ENCODE peak calls at places on chromosomes 4 and X, in five cellular contexts. One of them, this sample, is unnamed.

GRCh38 chr4:80781436-80781835 is 249.1 kb upstream of the BMP3 start:
- DNase-seq in HepG2: no peak
- DNase-seq in GM12878: no peak
- DNase-seq in K562: no peak
- DNase-seq in H1: no peak
- DNase-seq in this sample: no peak

GRCh38 chrX:11265352-11265751 is 27.9 kb upstream of the AMELX start:
- DNase-seq in K562: no peak
- DNase-seq in HepG2: no peak
- DNase-seq in GM12878: no peak
- DNase-seq in H1: no peak
- DNase-seq in this sample: no peak

GRCh38 chr4:128163177-128164117 is 102.3 kb downstream of the LARP1B start:
- DNase-seq in GM12878: no peak
- DNase-seq in HepG2: peak; percentile 66
- DNase-seq in K562: no peak
- DNase-seq in H1: no peak
- DNase-seq in this sample: peak; percentile 74

GRCh38 chr4:139511320-139511719 is 44.7 kb downstream of the SETD7 start:
- DNase-seq in HepG2: no peak
- DNase-seq in K562: no peak
- DNase-seq in H1: no peak
- DNase-seq in GM12878: no peak
- DNase-seq in this sample: no peak

GRCh38 chr4:121256887-121257426 is 92.8 kb upstream of the TNIP3 start:
- DNase-seq in H1: no peak
- DNase-seq in GM12878: no peak
- DNase-seq in HepG2: no peak
- DNase-seq in K562: no peak
- DNase-seq in this sample: no peak

GRCh38 chrX:146396409-146396808 is 413.2 kb upstream of the CXorf51B start:
- DNase-seq in K562: no peak
- DNase-seq in H1: no peak
- DNase-seq in HepG2: no peak
- DNase-seq in GM12878: no peak
- DNase-seq in this sample: peak; percentile 13

GRCh38 chr4:156642161-156642560 is 329.4 kb downstream of the PDGFC start:
- DNase-seq in GM12878: no peak
- DNase-seq in K562: no peak
- DNase-seq in HepG2: no peak
- DNase-seq in H1: no peak
- DNase-seq in this sample: no peak

GRCh38 chr4:119894650-119895208 is 171.9 kb downstream of the MAD2L1 start:
- DNase-seq in GM12878: no peak
- DNase-seq in K562: no peak
- DNase-seq in H1: no peak
- DNase-seq in HepG2: no peak
- DNase-seq in this sample: no peak

GRCh38 chr4:136412708-136413107 is 1119.6 kb downstream of the PCDH18 start:
- DNase-seq in HepG2: no peak
- DNase-seq in K562: no peak
- DNase-seq in H1: no peak
- DNase-seq in GM12878: no peak
- DNase-seq in this sample: no peak

GRCh38 chr4:183505556-183506388 is 914 bp downstream of the ING2 start:
- DNase-seq in HepG2: peak; percentile 82
- DNase-seq in K562: peak; percentile 77
- DNase-seq in GM12878: peak; percentile 42
- DNase-seq in H1: peak; percentile 66
- DNase-seq in this sample: peak; percentile 96

GRCh38 chrX:118373538-118373937 is 27.6 kb downstream of the WDR44 start:
- DNase-seq in H1: no peak
- DNase-seq in K562: no peak
- DNase-seq in GM12878: no peak
- DNase-seq in HepG2: peak; percentile 30
- DNase-seq in this sample: no peak

GRCh38 chrX:153828308-153828707 is 2.0 kb downstream of the PDZD4 start:
- DNase-seq in GM12878: no peak
- DNase-seq in HepG2: no peak
- DNase-seq in K562: no peak
- DNase-seq in H1: no peak
- DNase-seq in this sample: no peak

GRCh38 chrX:153829549-153829798 is 870 bp downstream of the PDZD4 start:
- DNase-seq in H1: no peak
- DNase-seq in K562: no peak
- DNase-seq in GM12878: no peak
- DNase-seq in HepG2: no peak
- DNase-seq in this sample: no peak

GRCh38 chrX:153829799-153830631 is at the start of gene PDZD4:
- DNase-seq in K562: peak; percentile 78
- DNase-seq in H1: no peak
- DNase-seq in HepG2: no peak
- DNase-seq in GM12878: no peak
- DNase-seq in this sample: peak; percentile 53

GRCh38 chrX:153827903-153828302 is 2.4 kb downstream of the PDZD4 start:
- DNase-seq in HepG2: no peak
- DNase-seq in H1: no peak
- DNase-seq in K562: no peak
- DNase-seq in GM12878: no peak
- DNase-seq in this sample: no peak

GRCh38 chrX:153828723-153829548 is 1.4 kb downstream of the PDZD4 start:
- DNase-seq in K562: no peak
- DNase-seq in HepG2: peak; percentile 2
- DNase-seq in GM12878: no peak
- DNase-seq in H1: no peak
- DNase-seq in this sample: peak; percentile 74
- TF ChIP-seq EZH2 in K562: no peak
- TF ChIP-seq EZH2 in HepG2: no peak
- TF ChIP-seq EZH2 in GM12878: no peak
- TF ChIP-seq EZH2 in H1: no peak
- TF ChIP-seq EZH2 in this sample: no peak

GRCh38 chr4:67931256-67931655 is 32.0 kb downstream of the TMPRSS11A start:
- DNase-seq in H1: no peak
- DNase-seq in GM12878: no peak
- DNase-seq in HepG2: no peak
- DNase-seq in K562: no peak
- DNase-seq in this sample: no peak

GRCh38 chr4:67935888-67936287 is 27.4 kb downstream of the TMPRSS11A start:
- DNase-seq in H1: no peak
- DNase-seq in HepG2: no peak
- DNase-seq in GM12878: no peak
- DNase-seq in K562: no peak
- DNase-seq in this sample: no peak

GRCh38 chr4:67933755-67934154 is 29.5 kb downstream of the TMPRSS11A start:
- DNase-seq in HepG2: no peak
- DNase-seq in K562: no peak
- DNase-seq in H1: no peak
- DNase-seq in GM12878: no peak
- DNase-seq in this sample: no peak

GRCh38 chr4:67933038-67933437 is 30.3 kb downstream of the TMPRSS11A start:
- DNase-seq in K562: no peak
- DNase-seq in HepG2: no peak
- DNase-seq in GM12878: no peak
- DNase-seq in H1: no peak
- DNase-seq in this sample: no peak

DNA sequence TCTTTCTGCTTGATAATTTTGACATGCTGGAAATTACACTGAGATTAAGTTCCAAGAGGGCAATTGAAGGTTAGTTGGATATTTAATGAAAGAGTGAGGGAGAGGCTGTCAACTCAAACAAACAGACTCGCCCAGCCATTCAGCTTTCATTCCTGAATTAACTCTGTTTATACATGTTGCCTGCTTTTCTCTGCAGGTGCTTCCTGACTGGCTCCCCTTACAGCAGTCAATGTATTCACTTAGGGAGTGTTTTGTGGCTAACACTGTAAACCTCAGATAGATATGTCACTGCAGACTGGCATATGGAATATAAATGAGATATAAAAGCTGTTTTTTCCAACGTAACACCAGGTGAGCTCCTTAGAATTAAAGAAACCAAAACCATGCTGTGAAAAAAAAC is 28.7 kb downstream of the TMPRSS11A start:
- DNase-seq in HepG2: no peak
- DNase-seq in H1: no peak
- DNase-seq in GM12878: no peak
- DNase-seq in K562: no peak
- DNase-seq in this sample: peak; percentile 35
- H2AFZ ChIP-seq in HepG2: no peak overlapping the region
- H2AFZ ChIP-seq in H1: no peak overlapping the region
- H2AFZ ChIP-seq in GM12878: no peak overlapping the region
- H2AFZ ChIP-seq in K562: no peak overlapping the region
- H2AFZ ChIP-seq in this sample: no peak overlapping the region

DNA sequence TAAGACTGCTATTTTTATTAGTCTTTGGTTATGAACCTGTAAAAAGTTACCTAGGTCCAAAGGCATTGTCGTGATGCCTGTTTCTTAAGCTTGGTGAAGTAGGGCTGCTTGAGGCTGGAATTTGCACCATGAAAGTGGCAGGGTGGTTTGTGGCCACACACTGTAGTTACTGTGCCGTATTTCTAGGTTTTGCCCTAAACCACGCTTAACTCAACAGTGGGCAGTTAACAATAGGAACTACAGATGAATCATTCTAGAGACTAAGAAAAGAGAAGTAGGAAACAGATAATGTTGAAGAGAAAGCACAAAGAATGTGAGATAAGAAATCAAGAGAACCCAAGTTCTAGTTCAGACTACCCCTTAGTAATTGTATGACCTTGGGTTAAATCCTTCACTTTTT is 11.5 kb downstream of the ETNPPL start:
- DNase-seq in K562: no peak
- DNase-seq in HepG2: no peak
- DNase-seq in GM12878: no peak
- DNase-seq in H1: no peak
- DNase-seq in this sample: no peak
- TF ChIP-seq CREB1 in K562: no peak
- TF ChIP-seq CREB1 in HepG2: no peak
- TF ChIP-seq CREB1 in GM12878: no peak
- TF ChIP-seq CREB1 in H1: no peak
- TF ChIP-seq CREB1 in this sample: no peak

GRCh38 chr4:6680372-6681034 is 13.2 kb upstream of the S100P start:
- DNase-seq in GM12878: no peak
- DNase-seq in K562: peak; percentile 67
- DNase-seq in H1: no peak
- DNase-seq in HepG2: no peak
- DNase-seq in this sample: peak; percentile 78
- TF ChIP-seq EZH2 in GM12878: no peak
- TF ChIP-seq EZH2 in K562: no peak
- TF ChIP-seq EZH2 in H1: no peak
- TF ChIP-seq EZH2 in HepG2: no peak
- TF ChIP-seq EZH2 in this sample: no peak